ENCODE peak calls at places on chromosomes 7 and 10, in ten cellular contexts. M, Q, S, I, F, Y, H, V, D and A are unnamed samples.

GRCh38 chr7:116354546-116355422 is 144.4 kb downstream of the TES start:
- DNase-seq in M (peak; percentile 99), Q (peak; percentile 74), S (peak; percentile 99), I (no peak), F (no peak), Y (peak; percentile 75), H (peak; percentile 96), V (peak; percentile 98), D (peak; percentile 27), A (peak; percentile 74)

GRCh38 chr7:32936686-32937085 is 20.6 kb upstream of the FKBP9 start:
- DNase-seq in M (no peak), Q (no peak), S (no peak), I (no peak), F (no peak), Y (no peak), H (no peak), V (no peak), D (no peak), A (no peak)

GRCh38 chr10:71740069-71740468 is 20.5 kb upstream of the C10orf105 start:
- DNase-seq in M (peak; percentile 26), Q (no peak), S (peak; percentile 46), I (no peak), F (no peak), Y (no peak), H (no peak), V (no peak), D (no peak), A (no peak)

GRCh38 chr7:71261066-71261465 is 129.1 kb downstream of the GALNT17 start:
- DNase-seq in M (no peak), Q (no peak), S (no peak), I (no peak), F (no peak), Y (no peak), H (no peak), V (no peak), D (no peak), A (no peak)

GRCh38 chr10:125451319-125451718 is 231.6 kb downstream of the TEX36 start:
- DNase-seq in M (no peak), Q (no peak), S (no peak), I (no peak), F (no peak), Y (no peak), H (no peak), V (no peak), D (no peak), A (no peak)

GRCh38 chr10:5948999-5949759 is 28.2 kb downstream of the IL15RA start:
- DNase-seq in M (peak; percentile 37), Q (peak; percentile 59), S (peak; percentile 54), I (no peak), F (peak; percentile 66), Y (peak; percentile 58), H (peak; percentile 54), V (no peak), D (peak; percentile 78), A (peak; percentile 75)

GRCh38 chr10:120457431-120458172 is 575 bp downstream of the PLPP4 start:
- DNase-seq in M (no peak), Q (no peak), S (peak; percentile 18), I (no peak), F (no peak), Y (no peak), H (no peak), V (no peak), D (no peak), A (no peak)

GRCh38 chr10:100043796-100044195 is 34.0 kb upstream of the DNMBP start:
- DNase-seq in M (no peak), Q (peak; percentile 63), S (peak; percentile 30), I (no peak), F (no peak), Y (no peak), H (no peak), V (peak; percentile 64), D (no peak), A (peak; percentile 32)

GRCh38 chr7:114086906-114087651 is 168.3 kb upstream of the PPP1R3A start:
- DNase-seq in M (peak; percentile 25), Q (no peak), S (peak; percentile 43), I (no peak), F (peak; percentile 46), Y (peak; percentile 70), H (no peak), V (no peak), D (no peak), A (peak; percentile 24)

GRCh38 chr7:140403878-140404564 is at the start of gene RAB19:
- DNase-seq in M (no peak), Q (no peak), S (no peak), I (peak; percentile 49), F (peak; percentile 74), Y (peak; percentile 84), H (peak; percentile 53), V (no peak), D (no peak), A (no peak)
- H3K27ac ChIP-seq in M (no peak within 1 kb of the TSS), Q (no peak within 1 kb of the TSS), S (no peak within 1 kb of the TSS), I (peak within 1 kb of the TSS; percentile 63), F (peak within 1 kb of the TSS; percentile 58), Y (peak within 1 kb of the TSS; percentile 81), H (no peak within 1 kb of the TSS), V (no peak within 1 kb of the TSS), D (peak within 1 kb of the TSS; percentile 1), A (no peak within 1 kb of the TSS)

GRCh38 chr10:127578628-127579305 is 29.7 kb downstream of the NPS start:
- DNase-seq in M (no peak), Q (no peak), S (no peak), I (no peak), F (no peak), Y (no peak), H (no peak), V (no peak), D (no peak), A (no peak)

GRCh38 chr10:127576751-127577161 is 27.6 kb downstream of the NPS start:
- DNase-seq in M (no peak), Q (no peak), S (no peak), I (no peak), F (no peak), Y (no peak), H (no peak), V (no peak), D (no peak), A (no peak)

GRCh38 chr10:127577376-127577775 is 28.3 kb downstream of the NPS start:
- DNase-seq in M (peak; percentile 12), Q (no peak), S (peak; percentile 18), I (no peak), F (no peak), Y (no peak), H (peak; percentile 26), V (no peak), D (no peak), A (no peak)

GRCh38 chr10:127579640-127580039 is 30.5 kb downstream of the NPS start:
- DNase-seq in M (no peak), Q (no peak), S (no peak), I (no peak), F (no peak), Y (no peak), H (no peak), V (no peak), D (no peak), A (no peak)

GRCh38 chr10:127577878-127578627 is 28.9 kb downstream of the NPS start:
- DNase-seq in M (no peak), Q (no peak), S (no peak), I (no peak), F (no peak), Y (no peak), H (no peak), V (no peak), D (no peak), A (no peak)
- TF ChIP-seq CTCF in M (no peak), Q (no peak), S (no peak), I (no peak), F (no peak), Y (no peak), H (no peak), V (no peak), D (no peak), A (no peak)

GRCh38 chr7:55535637-55536016 is 36.7 kb downstream of the VOPP1 start:
- DNase-seq in M (no peak), Q (no peak), S (no peak), I (no peak), F (no peak), Y (no peak), H (no peak), V (no peak), D (no peak), A (no peak)
- H3K27ac ChIP-seq in M (no peak overlapping the region), Q (no peak overlapping the region), S (no peak overlapping the region), I (no peak overlapping the region), F (no peak overlapping the region), Y (no peak overlapping the region), H (no peak overlapping the region), V (no peak overlapping the region), D (no peak overlapping the region), A (no peak overlapping the region)

GRCh38 chr10:102112210-102112817 is 7.9 kb downstream of the LDB1 start:
- DNase-seq in M (no peak), Q (no peak), S (no peak), I (no peak), F (no peak), Y (no peak), H (no peak), V (no peak), D (peak; percentile 91), A (no peak)
- TF ChIP-seq CTCF in M (no peak), Q (no peak), S (no peak), I (no peak), F (peak; percentile 8), Y (no peak), H (no peak), V (no peak), D (peak; percentile 71), A (no peak)

GRCh38 chr7:24828871-24829661 is 71.8 kb upstream of the GSDME start:
- DNase-seq in M (peak; percentile 51), Q (no peak), S (peak; percentile 58), I (no peak), F (no peak), Y (no peak), H (no peak), V (no peak), D (no peak), A (no peak)
- H3K27ac ChIP-seq in M (peak overlapping the region; percentile 56), Q (peak overlapping the region; percentile 68), S (no peak overlapping the region), I (no peak overlapping the region), F (no peak overlapping the region), Y (no peak overlapping the region), H (no peak overlapping the region), V (peak overlapping the region; percentile 47), D (no peak overlapping the region), A (no peak overlapping the region)